ENCODE peak calls at places on chromosome 16, in four cellular contexts. One of them, this sample, is unnamed.

GRCh38 chr16:48383877-48384304 is 1.3 kb downstream of the SIAH1 start:
- DNase-seq in uterus: no peak
- DNase-seq in fibroblast of lung: peak; percentile 41
- DNase-seq in Panc1: no peak
- DNase-seq in this sample: no peak

GRCh38 chr16:83771306-83771942 is 36.4 kb upstream of the HSBP1 start:
- DNase-seq in uterus: peak; percentile 14
- DNase-seq in Panc1: no peak
- DNase-seq in fibroblast of lung: no peak
- DNase-seq in this sample: peak; percentile 11

GRCh38 chr16:2470603-2471015 is 488 bp upstream of the NTN3 start:
- DNase-seq in fibroblast of lung: no peak
- DNase-seq in uterus: no peak
- DNase-seq in Panc1: no peak
- DNase-seq in this sample: no peak

GRCh38 chr16:11329080-11329491 is 16.2 kb upstream of the RMI2 start:
- DNase-seq in fibroblast of lung: peak; percentile 50
- DNase-seq in Panc1: no peak
- DNase-seq in uterus: no peak
- DNase-seq in this sample: no peak

GRCh38 chr16:23482778-23483177 is 27.5 kb downstream of the GGA2 start:
- DNase-seq in fibroblast of lung: no peak
- DNase-seq in Panc1: no peak
- DNase-seq in uterus: no peak
- DNase-seq in this sample: no peak

GRCh38 chr16:87582221-87582965 is 19.9 kb upstream of the JPH3 start:
- DNase-seq in fibroblast of lung: peak; percentile 86
- DNase-seq in uterus: peak; percentile 77
- DNase-seq in Panc1: no peak
- DNase-seq in this sample: no peak

GRCh38 chr16:89044394-89045180 is 49.1 kb upstream of the ACSF3 start:
- DNase-seq in fibroblast of lung: no peak
- DNase-seq in uterus: no peak
- DNase-seq in Panc1: no peak
- DNase-seq in this sample: peak; percentile 12

GRCh38 chr16:25608002-25608401 is 83.8 kb upstream of the HS3ST4 start:
- DNase-seq in fibroblast of lung: no peak
- DNase-seq in uterus: no peak
- DNase-seq in Panc1: no peak
- DNase-seq in this sample: no peak

GRCh38 chr16:53087101-53087500 is 32.3 kb downstream of the CHD9 start:
- DNase-seq in Panc1: no peak
- DNase-seq in fibroblast of lung: peak; percentile 58
- DNase-seq in uterus: no peak
- DNase-seq in this sample: no peak

GRCh38 chr16:68480084-68480995 is 32.0 kb upstream of the SMPD3 start:
- DNase-seq in fibroblast of lung: no peak
- DNase-seq in Panc1: no peak
- DNase-seq in uterus: no peak
- DNase-seq in this sample: no peak

GRCh38 chr16:87000007-87000406 is 317.2 kb downstream of the C16orf95 start:
- DNase-seq in Panc1: no peak
- DNase-seq in uterus: no peak
- DNase-seq in fibroblast of lung: no peak
- DNase-seq in this sample: no peak

GRCh38 chr16:3029499-3030127 is 5.8 kb downstream of the THOC6 start:
- DNase-seq in uterus: no peak
- DNase-seq in Panc1: no peak
- DNase-seq in fibroblast of lung: peak; percentile 36
- DNase-seq in this sample: no peak

GRCh38 chr16:31880322-31880979 is 6.8 kb downstream of the ZNF267 start:
- DNase-seq in Panc1: no peak
- DNase-seq in uterus: no peak
- DNase-seq in fibroblast of lung: peak; percentile 88
- DNase-seq in this sample: no peak

GRCh38 chr16:67537270-67537635 is 8.6 kb downstream of the RIPOR1 start:
- DNase-seq in fibroblast of lung: peak; percentile 56
- DNase-seq in Panc1: no peak
- DNase-seq in uterus: peak; percentile 74
- DNase-seq in this sample: no peak

GRCh38 chr16:78836802-78837489 is 737.5 kb downstream of the WWOX start:
- DNase-seq in Panc1: no peak
- DNase-seq in fibroblast of lung: no peak
- DNase-seq in uterus: no peak
- DNase-seq in this sample: no peak

GRCh38 chr16:50069060-50069459 is 3.3 kb downstream of the HEATR3 start:
- DNase-seq in Panc1: no peak
- DNase-seq in fibroblast of lung: no peak
- DNase-seq in uterus: no peak
- DNase-seq in this sample: no peak

GRCh38 chr16:50068550-50068949 is 2.8 kb downstream of the HEATR3 start:
- DNase-seq in uterus: no peak
- DNase-seq in Panc1: no peak
- DNase-seq in fibroblast of lung: peak; percentile 59
- DNase-seq in this sample: no peak

GRCh38 chr16:50065624-50066481 is at the start of gene HEATR3:
- DNase-seq in Panc1: peak; percentile 71
- DNase-seq in uterus: peak; percentile 97
- DNase-seq in fibroblast of lung: peak; percentile 85
- DNase-seq in this sample: peak; percentile 95

GRCh38 chr16:50066482-50067289 is 916 bp downstream of the HEATR3 start:
- DNase-seq in uterus: no peak
- DNase-seq in Panc1: no peak
- DNase-seq in fibroblast of lung: no peak
- DNase-seq in this sample: no peak

DNA sequence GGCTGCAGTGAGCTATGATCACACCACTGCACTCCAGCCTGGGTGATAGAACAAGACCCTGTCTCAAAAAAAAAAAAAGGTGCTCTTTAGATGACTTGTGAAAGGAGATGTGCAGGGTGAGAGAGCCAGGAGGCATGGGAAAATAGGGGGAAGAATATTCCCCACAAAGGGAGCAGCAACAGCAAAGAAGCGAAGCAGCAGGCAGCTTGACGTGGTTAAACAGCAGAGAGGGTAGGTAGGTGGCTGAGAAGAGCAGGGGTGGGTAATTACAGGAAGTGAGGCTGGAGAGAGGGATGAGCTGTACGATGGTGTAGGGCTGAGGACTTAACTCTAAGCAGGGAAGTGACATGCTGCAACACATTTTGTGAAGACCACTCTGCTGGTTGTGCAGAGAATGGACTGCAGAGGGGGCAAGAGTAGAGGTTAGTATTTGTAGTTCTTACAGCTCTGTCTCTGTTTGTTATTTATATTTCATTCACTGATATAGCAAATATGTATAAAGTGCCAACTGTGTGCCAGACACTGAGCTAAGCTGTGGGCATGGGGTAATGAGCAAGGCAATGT is 1.6 kb downstream of the HEATR3 start:
- DNase-seq in fibroblast of lung: peak; percentile 56
- DNase-seq in uterus: peak; percentile 19
- DNase-seq in Panc1: no peak
- DNase-seq in this sample: peak; percentile 56
- TF ChIP-seq CTCF in fibroblast of lung: peak; percentile 70
- TF ChIP-seq CTCF in uterus: peak; percentile 7
- TF ChIP-seq CTCF in Panc1: no peak
- TF ChIP-seq CTCF in this sample: peak; percentile 71

GRCh38 chr16:9047689-9048301 is 43.6 kb upstream of the HAPSTR1 start:
- DNase-seq in uterus: peak; percentile 80
- DNase-seq in Panc1: peak; percentile 98
- DNase-seq in fibroblast of lung: peak; percentile 99
- DNase-seq in this sample: peak; percentile 83

GRCh38 chr16:9046667-9047055 is 44.8 kb upstream of the HAPSTR1 start:
- DNase-seq in fibroblast of lung: no peak
- DNase-seq in uterus: no peak
- DNase-seq in Panc1: no peak
- DNase-seq in this sample: no peak

GRCh38 chr16:9049241-9049640 is 42.2 kb upstream of the HAPSTR1 start:
- DNase-seq in fibroblast of lung: peak; percentile 88
- DNase-seq in uterus: no peak
- DNase-seq in Panc1: no peak
- DNase-seq in this sample: no peak

GRCh38 chr16:9050102-9050830 is 41.2 kb upstream of the HAPSTR1 start:
- DNase-seq in uterus: no peak
- DNase-seq in Panc1: no peak
- DNase-seq in fibroblast of lung: peak; percentile 10
- DNase-seq in this sample: peak; percentile 12

DNA sequence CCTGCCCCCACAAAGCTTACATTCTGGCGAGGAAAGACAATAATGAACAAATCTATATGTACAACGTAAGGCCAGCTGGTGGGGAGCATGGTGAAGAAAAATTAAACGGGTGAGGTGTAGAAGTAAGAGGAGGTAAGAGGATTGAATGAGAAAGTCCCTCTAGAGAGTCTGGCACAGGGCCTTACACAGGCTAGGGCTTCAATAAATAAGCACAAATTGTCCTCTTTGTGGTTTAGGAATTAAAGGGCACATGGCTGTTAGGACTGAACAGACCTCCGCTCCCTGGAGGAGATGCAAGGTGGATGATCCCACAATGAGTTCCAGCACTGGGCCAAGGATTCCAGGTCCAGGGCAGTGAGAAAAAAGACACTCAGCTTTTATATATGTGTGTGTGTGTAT is 43.1 kb upstream of the HAPSTR1 start:
- DNase-seq in Panc1: no peak
- DNase-seq in uterus: no peak
- DNase-seq in fibroblast of lung: peak; percentile 60
- DNase-seq in this sample: no peak
- H3K4me1 ChIP-seq in Panc1: peaks cover 28% of the 10 kb centered on the region
- H3K4me1 ChIP-seq in uterus: no peaks in the 10 kb centered on the region
- H3K4me1 ChIP-seq in fibroblast of lung: peaks cover 12% of the 10 kb centered on the region
- H3K4me1 ChIP-seq in this sample: peaks cover 10% of the 10 kb centered on the region

GRCh38 chr16:81060576-81061306 is 16.3 kb downstream of the C16orf46 start:
- DNase-seq in fibroblast of lung: no peak
- DNase-seq in uterus: no peak
- DNase-seq in Panc1: no peak
- DNase-seq in this sample: no peak

GRCh38 chr16:81066700-81067099 is 10.3 kb downstream of the C16orf46 start:
- DNase-seq in uterus: no peak
- DNase-seq in fibroblast of lung: no peak
- DNase-seq in Panc1: no peak
- DNase-seq in this sample: no peak

GRCh38 chr16:81061307-81061640 is 15.8 kb downstream of the C16orf46 start:
- DNase-seq in Panc1: no peak
- DNase-seq in fibroblast of lung: no peak
- DNase-seq in uterus: no peak
- DNase-seq in this sample: no peak

GRCh38 chr16:81067166-81067565 is 9.9 kb downstream of the C16orf46 start:
- DNase-seq in fibroblast of lung: no peak
- DNase-seq in uterus: no peak
- DNase-seq in Panc1: no peak
- DNase-seq in this sample: no peak

DNA sequence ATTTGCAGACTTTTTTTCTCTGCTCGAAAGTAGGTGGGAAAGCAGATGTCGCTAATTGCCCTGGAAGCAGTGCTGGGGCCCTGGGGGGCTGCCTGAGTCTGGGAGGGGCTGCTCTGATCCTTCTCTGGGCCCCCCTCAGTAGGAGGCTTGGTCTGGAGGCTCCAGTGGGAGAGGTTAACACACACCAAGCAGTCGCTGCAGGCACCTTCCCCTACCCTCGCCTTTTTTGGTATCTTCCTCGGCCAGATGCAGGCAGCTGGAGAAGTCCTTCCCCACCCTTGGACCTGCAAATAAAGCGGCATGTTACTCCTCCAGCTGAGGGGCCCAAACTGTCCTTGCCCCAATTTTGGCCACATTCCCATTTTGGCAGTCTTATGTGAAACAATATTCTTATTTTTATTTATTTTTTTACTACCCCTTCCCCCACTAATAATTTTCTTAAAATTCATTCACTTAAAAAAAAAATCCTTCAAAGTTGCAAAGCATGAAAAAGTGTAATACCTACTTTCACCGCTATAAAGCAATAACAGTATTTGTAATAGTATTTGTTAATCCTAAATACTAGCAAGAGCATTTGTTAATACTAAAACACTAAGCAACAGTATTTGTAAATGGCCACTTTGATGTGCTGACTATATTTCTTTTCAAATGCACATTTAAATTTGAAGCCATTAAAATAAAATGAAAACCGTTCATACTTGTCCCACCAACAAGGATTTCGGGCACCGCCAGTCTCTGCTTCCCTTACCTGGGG is 15.0 kb downstream of the C16orf46 start:
- DNase-seq in Panc1: no peak
- DNase-seq in uterus: no peak
- DNase-seq in fibroblast of lung: no peak
- DNase-seq in this sample: no peak
- TF ChIP-seq CTCF in Panc1: no peak
- TF ChIP-seq CTCF in uterus: no peak
- TF ChIP-seq CTCF in fibroblast of lung: no peak
- TF ChIP-seq CTCF in this sample: no peak

GRCh38 chr16:85587763-85588474 is 25.2 kb upstream of the GSE1 start:
- DNase-seq in fibroblast of lung: no peak
- DNase-seq in Panc1: no peak
- DNase-seq in uterus: no peak
- DNase-seq in this sample: no peak

GRCh38 chr16:85589688-85590505 is 23.2 kb upstream of the GSE1 start:
- DNase-seq in Panc1: no peak
- DNase-seq in uterus: no peak
- DNase-seq in fibroblast of lung: no peak
- DNase-seq in this sample: no peak

GRCh38 chr16:85586360-85587145 is 26.6 kb upstream of the GSE1 start:
- DNase-seq in Panc1: no peak
- DNase-seq in fibroblast of lung: peak; percentile 39
- DNase-seq in uterus: peak; percentile 77
- DNase-seq in this sample: peak; percentile 72

GRCh38 chr16:85590506-85590832 is 22.7 kb upstream of the GSE1 start:
- DNase-seq in fibroblast of lung: no peak
- DNase-seq in Panc1: no peak
- DNase-seq in uterus: no peak
- DNase-seq in this sample: no peak

DNA sequence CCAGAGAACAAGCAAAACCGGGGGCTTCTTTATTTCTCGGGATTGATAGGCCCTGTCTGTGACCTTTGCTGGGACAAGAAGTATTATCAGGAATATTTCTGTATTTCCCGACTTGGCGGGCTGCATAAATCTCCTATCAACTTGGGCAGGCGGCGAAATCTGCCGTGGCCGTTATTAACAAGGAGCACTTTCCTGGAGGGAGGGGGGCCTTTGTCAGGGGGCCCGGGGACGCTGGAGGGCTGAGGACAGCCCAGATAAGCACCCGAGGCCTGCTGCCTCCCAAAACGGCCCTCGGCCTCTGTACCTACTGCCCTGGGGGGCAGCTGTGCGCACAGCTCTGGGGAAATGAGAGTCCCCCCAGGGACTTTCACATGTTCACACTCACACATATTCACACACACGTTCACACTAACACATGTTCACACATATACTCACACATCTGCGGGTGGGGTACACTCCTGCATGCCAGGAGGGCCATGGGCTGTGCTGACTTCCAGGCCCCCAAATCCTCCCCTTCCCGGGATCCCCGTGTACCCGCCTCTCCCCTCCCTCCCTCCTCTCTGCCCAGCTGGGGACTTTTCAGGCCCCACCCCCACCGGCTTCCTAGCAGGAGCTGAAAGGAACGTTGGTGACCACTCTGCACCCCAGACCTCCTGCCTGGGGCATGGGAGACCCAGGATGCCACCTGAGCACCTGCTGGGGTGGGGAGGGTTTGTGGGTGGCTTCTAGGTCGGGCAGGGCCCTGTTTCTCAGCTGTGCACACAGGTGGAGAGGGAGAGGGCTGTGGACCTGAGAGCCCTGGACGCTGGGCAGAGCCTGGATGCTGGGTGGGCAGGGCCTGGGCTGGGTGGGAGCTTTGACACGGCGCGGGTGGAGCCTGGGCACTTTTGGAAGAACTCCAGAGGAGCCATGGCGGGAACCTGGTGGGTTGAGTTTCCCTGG is 24.3 kb upstream of the GSE1 start:
- DNase-seq in fibroblast of lung: no peak
- DNase-seq in uterus: no peak
- DNase-seq in Panc1: no peak
- DNase-seq in this sample: no peak
- H3K4me1 ChIP-seq in fibroblast of lung: peaks cover 7% of the 10 kb centered on the region
- H3K4me1 ChIP-seq in uterus: no peaks in the 10 kb centered on the region
- H3K4me1 ChIP-seq in Panc1: peaks cover 27% of the 10 kb centered on the region
- H3K4me1 ChIP-seq in this sample: peaks cover 45% of the 10 kb centered on the region

This sample was measured in BE2C.